ENCODE peak calls at places on chromosomes 1 and 21, in nine cellular contexts. C is foreskin fibroblast, D is CMK, E is heart right ventricle, U is astrocyte of the spinal cord, W is GF-D8, L is cardiac fibroblast, M is testis, J is esophagus squamous epithelium. P is an unnamed sample.

GRCh38 chr1:89822999-89823628 is 2.3 kb downstream of the LRRC8D start:
- DNase-seq in D (no peak), U (no peak), L (peak; percentile 74), C (peak; percentile 34), M (no peak), E (no peak), W (peak; percentile 68), J (no peak), P (no peak)

GRCh38 chr1:47431534-47431933 is 6.3 kb upstream of the FOXD2 start:
- DNase-seq in U (peak; percentile 66), M (no peak), W (no peak), C (peak; percentile 51), L (peak; percentile 84), J (no peak), E (no peak), D (no peak), P (no peak)

GRCh38 chr1:10975567-10976326 is 36.7 kb upstream of the TARDBP start:
- DNase-seq in J (no peak), W (no peak), U (peak; percentile 39), C (peak; percentile 58), L (peak; percentile 74), D (no peak), E (no peak), M (no peak), P (no peak)

GRCh38 chr1:45925728-45926287 is 122.4 kb downstream of the MAST2 start:
- DNase-seq in L (no peak), U (no peak), W (peak; percentile 13), M (no peak), J (no peak), D (no peak), E (no peak), C (no peak), P (no peak)

GRCh38 chr1:32963746-32964460 is 706 bp downstream of the RNF19B start:
- DNase-seq in J (no peak), U (peak; percentile 30), D (peak; percentile 56), E (peak; percentile 53), W (no peak), L (no peak), C (no peak), M (peak; percentile 47), P (no peak)

GRCh38 chr21:38807481-38807880 is 1.8 kb downstream of the ETS2 start:
- DNase-seq in J (no peak), D (no peak), M (no peak), L (no peak), C (no peak), E (no peak), U (peak; percentile 44), W (no peak), P (no peak)

GRCh38 chr21:24290151-24290833 is 1317.0 kb downstream of the MRPL39 start:
- DNase-seq in C (no peak), M (no peak), U (no peak), W (no peak), D (no peak), E (no peak), L (no peak), J (no peak), P (no peak)

GRCh38 chr21:46097826-46098286 is at the start of gene COL6A2:
- DNase-seq in W (no peak), C (peak; percentile 83), M (peak; percentile 67), L (peak; percentile 76), E (peak; percentile 64), U (peak; percentile 67), D (no peak), J (no peak), P (peak; percentile 15)

GRCh38 chr1:109226078-109226445 is 12.3 kb downstream of the SARS1 start:
- DNase-seq in M (no peak), J (no peak), C (no peak), L (no peak), D (no peak), U (no peak), W (no peak), E (no peak), P (no peak)

P was measured in thoracic aorta.